ENCODE peak calls at places on chromosomes 12 and 14, in seven cellular contexts. L is ovary; H is CD4-positive, alpha-beta memory T cell; V is IMR-90; E is aorta; K is iPS DF 6.9; X is adrenal gland. U is an unnamed sample. For H3K4me1, the result is how much of the 10 kb centered on the place peaks cover.

GRCh38 chr12:89400415-89400814 is 48.1 kb upstream of the DUSP6 start:
- DNase-seq in X (no peak), V (no peak), K (no peak), E (no peak), H (no peak), L (no peak), U (no peak)

GRCh38 chr14:64303471-64303917 is 9.3 kb upstream of the ESR2 start:
- DNase-seq in K (no peak), X (no peak), E (no peak), V (peak), H (peak), L (no peak), U (no peak)

GRCh38 chr12:104538056-104538455 is 81.3 kb downstream of the CHST11 start:
- DNase-seq in K (no peak), V (no peak), E (no peak), X (no peak), H (no peak), L (no peak), U (no peak)

GRCh38 chr14:69137456-69138188 is 15.3 kb downstream of the DCAF5 start:
- DNase-seq in H (no peak), X (no peak), K (no peak), L (no peak), E (no peak), V (peak), U (no peak)

GRCh38 chr12:53743277-53744129 is 8.3 kb downstream of the CISTR start:
- DNase-seq in K (no peak), V (peak), H (peak), E (no peak), L (peak), X (peak), U (no peak)

GRCh38 chr14:21917699-21918436 is 244.2 kb upstream of the OR4E1 start:
- DNase-seq in H (peak), X (peak), K (peak), E (no peak), V (peak), L (no peak), U (no peak)

GRCh38 chr12:111031956-111032919 is 111.9 kb upstream of the MYL2 start:
- DNase-seq in X (no peak), K (no peak), V (no peak), H (no peak), E (no peak), L (no peak), U (no peak)

GRCh38 chr12:111368291-111368683 is 608 bp downstream of the PHETA1 start:
- DNase-seq in K (no peak), E (peak), V (no peak), L (peak), X (peak), H (no peak), U (no peak)

GRCh38 chr12:38934078-38934584 is 28.7 kb upstream of the CPNE8 start:
- DNase-seq in L (no peak), H (no peak), V (no peak), E (no peak), X (no peak), K (no peak), U (no peak)

GRCh38 chr14:64149921-64150320 is 144.2 kb downstream of the ESR2 start:
- DNase-seq in V (no peak), L (no peak), K (no peak), E (no peak), H (no peak), X (peak), U (no peak)

GRCh38 chr12:109461846-109462766 is 15.0 kb downstream of the KCTD10 start:
- DNase-seq in H (no peak), E (peak), X (peak), V (peak), L (peak), K (no peak), U (peak)

GRCh38 chr14:93100098-93100497 is 15.6 kb downstream of the ITPK1 start:
- DNase-seq in V (no peak), L (no peak), X (no peak), E (no peak), K (no peak), H (no peak), U (no peak)

GRCh38 chr14:54252072-54252730 is 144.6 kb upstream of the CDKN3 start:
- DNase-seq in X (no peak), E (no peak), K (no peak), H (no peak), L (no peak), V (peak), U (no peak)

GRCh38 chr12:125092872-125093680 is 27.8 kb downstream of the AACS start:
- DNase-seq in X (peak), H (no peak), V (peak), L (no peak), K (no peak), E (no peak), U (no peak)

GRCh38 chr12:122870867-122871664 is 24.9 kb downstream of the VPS37B start:
- DNase-seq in H (no peak), X (peak), K (no peak), V (peak), E (peak), L (no peak), U (peak)

GRCh38 chr12:6767301-6767591 is 1.1 kb downstream of the PTMS start:
- DNase-seq in V (no peak), E (no peak), K (no peak), X (no peak), L (no peak), H (no peak), U (no peak)
- H3K4me1 ChIP-seq in V (under half), E (under half), K (under half), X (under half), L (under half), H (under half), U (under half)

GRCh38 chr12:106112094-106112822 is 26.5 kb downstream of the NUAK1 start:
- DNase-seq in X (no peak), H (no peak), K (no peak), L (no peak), E (no peak), V (peak), U (no peak)
- H3K4me1 ChIP-seq in X (half or more), H (under half), K (under half), L (under half), E (under half), V (under half), U (half or more)

GRCh38 chr12:26304273-26304672 is 108.9 kb downstream of the SSPN start:
- DNase-seq in L (no peak), H (no peak), E (no peak), V (no peak), K (no peak), X (no peak), U (no peak)
- H3K4me1 ChIP-seq in L (under half), H (under half), E (under half), V (under half), K (under half), X (under half), U (under half)

GRCh38 chr14:91374897-91375747 is 42.5 kb downstream of the CCDC88C start:
- DNase-seq in X (no peak), E (no peak), L (no peak), K (no peak), V (no peak), H (peak), U (no peak)

GRCh38 chr14:91374287-91374880 is 43.2 kb downstream of the CCDC88C start:
- DNase-seq in E (no peak), H (no peak), K (no peak), L (no peak), V (no peak), X (no peak), U (no peak)

GRCh38 chr14:91377700-91378652 is 39.6 kb downstream of the CCDC88C start:
- DNase-seq in K (no peak), H (no peak), V (no peak), L (no peak), E (no peak), X (no peak), U (no peak)

GRCh38 chr14:91376547-91377477 is 40.8 kb downstream of the CCDC88C start:
- DNase-seq in X (no peak), K (no peak), L (no peak), H (no peak), V (no peak), E (no peak), U (no peak)

GRCh38 chr14:91375748-91376452 is 41.7 kb downstream of the CCDC88C start:
- DNase-seq in X (no peak), V (no peak), E (no peak), L (no peak), K (no peak), H (no peak), U (no peak)
- H3K4me1 ChIP-seq in X (under half), V (under half), E (under half), L (under half), K (under half), H (half or more), U (under half)

GRCh38 chr12:116607039-116607438 is 47.9 kb downstream of the MAP1LC3B2 start:
- DNase-seq in V (no peak), X (no peak), E (no peak), H (no peak), K (no peak), L (no peak), U (no peak)

GRCh38 chr12:116603516-116603915 is 44.3 kb downstream of the MAP1LC3B2 start:
- DNase-seq in K (no peak), L (no peak), H (no peak), V (no peak), E (no peak), X (no peak), U (no peak)

GRCh38 chr12:116606397-116606796 is 47.2 kb downstream of the MAP1LC3B2 start:
- DNase-seq in K (no peak), V (no peak), X (no peak), L (no peak), H (no peak), E (no peak), U (no peak)

GRCh38 chr12:116604151-116604550 is 45.0 kb downstream of the MAP1LC3B2 start:
- DNase-seq in E (no peak), L (peak), K (no peak), V (no peak), X (no peak), H (no peak), U (peak)

DNA sequence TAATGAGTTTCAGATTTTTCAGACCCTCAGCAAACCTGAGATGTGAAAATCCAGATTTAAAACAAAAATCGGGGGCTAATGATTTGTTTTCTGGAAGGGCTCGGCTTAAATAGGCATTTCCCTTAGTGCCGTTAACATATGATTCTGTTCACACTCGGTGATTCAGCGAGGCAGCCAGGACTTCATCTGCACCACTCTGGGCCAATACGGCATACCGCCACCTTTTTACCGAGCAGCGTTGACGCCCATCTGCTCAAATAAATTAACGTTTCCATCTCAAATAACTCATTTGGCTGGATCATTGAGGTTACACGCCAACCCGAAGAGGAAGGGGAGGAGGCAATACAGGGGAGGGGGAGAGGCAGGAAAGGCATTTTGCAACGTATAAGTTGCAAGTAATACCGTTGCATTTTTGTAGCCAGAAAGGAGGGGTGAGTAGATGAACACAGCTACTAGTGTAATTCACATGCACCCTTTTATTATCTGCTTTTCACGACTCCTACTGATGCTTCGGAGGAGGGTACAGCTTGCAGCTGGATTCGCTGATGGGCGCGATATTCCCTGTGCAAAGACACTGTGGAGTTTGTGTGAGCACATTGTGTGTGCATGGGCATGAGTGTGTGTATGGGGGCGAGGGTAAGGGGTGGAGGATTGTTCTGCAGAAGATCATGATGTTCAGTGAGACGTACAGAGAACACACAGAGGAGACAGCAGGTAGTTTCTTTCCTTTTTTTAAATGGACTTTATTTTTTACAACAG is 45.9 kb downstream of the MAP1LC3B2 start:
- DNase-seq in V (no peak), L (no peak), E (no peak), K (no peak), X (no peak), H (no peak), U (no peak)
- H3K4me1 ChIP-seq in V (under half), L (under half), E (under half), K (under half), X (under half), H (under half), U (under half)

DNA sequence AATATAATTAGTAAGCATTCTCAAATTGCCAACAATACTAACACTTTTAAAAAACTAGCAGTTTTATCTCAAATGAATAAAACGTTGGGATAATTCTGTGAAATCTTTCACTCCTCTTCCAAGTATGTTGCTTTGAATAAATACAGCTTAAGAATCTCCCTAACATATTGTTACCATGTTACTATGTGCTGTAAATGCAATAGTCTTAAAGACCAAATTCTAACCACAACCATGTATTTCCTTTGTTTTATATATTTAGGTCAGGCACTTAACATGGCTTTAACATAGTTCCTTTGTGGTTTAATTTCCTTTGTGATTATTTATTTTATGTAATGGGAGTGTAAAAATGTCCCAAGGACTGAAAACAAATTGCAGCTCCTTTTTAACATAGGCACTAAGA is 33.9 kb upstream of the CCDC91 start:
- DNase-seq in H (no peak), V (no peak), K (no peak), X (no peak), L (no peak), E (no peak), U (no peak)
- H3K4me1 ChIP-seq in H (under half), V (under half), K (under half), X (under half), L (under half), E (under half), U (under half)

GRCh38 chr14:51849095-51849494 is 11.3 kb upstream of the GNG2 start:
- DNase-seq in E (no peak), V (peak), L (no peak), H (no peak), X (no peak), K (no peak), U (no peak)
- H3K4me1 ChIP-seq in E (under half), V (under half), L (under half), H (under half), X (under half), K (under half), U (under half)

DNA sequence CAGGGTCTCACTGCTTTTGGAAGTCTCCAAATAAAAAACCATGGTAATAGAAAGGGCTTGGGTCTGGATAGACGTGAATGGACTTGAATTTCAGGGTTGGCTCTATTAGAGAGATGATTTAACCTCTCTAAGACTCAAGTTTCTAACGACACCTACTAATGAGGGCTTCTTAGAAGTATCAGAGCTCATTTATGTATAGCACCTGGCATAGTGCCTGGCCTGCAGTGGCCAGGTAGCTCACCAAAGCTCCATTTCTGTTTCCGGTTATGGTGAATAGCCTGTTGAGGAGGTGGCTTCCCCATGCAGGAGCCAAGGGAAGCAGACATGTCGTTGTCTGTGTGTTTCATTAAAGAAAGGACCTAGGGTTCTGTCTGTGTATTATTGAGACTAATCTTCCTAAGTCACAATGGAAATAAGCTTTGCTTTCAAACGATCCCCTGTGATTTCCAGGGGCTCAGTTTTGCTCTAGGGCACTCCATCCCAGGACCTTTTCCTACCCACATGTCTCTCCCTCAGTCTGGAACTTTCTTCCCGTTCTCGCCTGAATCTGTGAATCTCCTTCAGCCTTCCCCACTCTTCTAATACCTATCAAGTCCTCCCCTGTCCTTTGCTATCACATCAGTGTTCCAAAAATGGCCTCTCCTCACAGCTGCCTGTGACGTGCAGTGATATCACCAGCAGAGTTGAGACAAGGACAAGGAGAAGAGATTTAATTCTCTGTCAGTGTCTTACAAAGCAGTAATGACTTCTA is 108.8 kb downstream of the ETV6 start:
- DNase-seq in L (no peak), K (no peak), X (no peak), V (no peak), E (no peak), H (no peak), U (no peak)
- H3K4me1 ChIP-seq in L (under half), K (under half), X (under half), V (under half), E (under half), H (under half), U (half or more)